ENCODE peak calls at places on chromosomes 5 and 9, in five cellular contexts. M is A549, R is uterus, I is left ventricle myocardium inferior, W is lower lobe of right lung. D is an unnamed sample. For H3K9me3, the result is how much of the 10 kb centered on the place peaks cover.

GRCh38 chr5:179805529-179806249 is 977 bp downstream of the MGAT4B start:
- DNase-seq in M (no peak), R (peak), I (no peak), W (peak), D (no peak)

GRCh38 chr5:94901071-94901979 is 282.9 kb downstream of the SLF1 start:
- DNase-seq in M (no peak), R (no peak), I (no peak), W (no peak), D (no peak)

GRCh38 chr5:71757590-71758543 is 38.8 kb downstream of the CARTPT start:
- DNase-seq in M (peak), R (peak), I (peak), W (no peak), D (peak)

GRCh38 chr5:159921721-159922120 is 5.4 kb downstream of the ADRA1B start:
- DNase-seq in M (no peak), R (no peak), I (no peak), W (no peak), D (no peak)

GRCh38 chr9:130541533-130541932 is 37.8 kb upstream of the FUBP3 start:
- DNase-seq in M (no peak), R (no peak), I (no peak), W (no peak), D (no peak)

GRCh38 chr9:126204708-126205225 is 121.9 kb upstream of the MVB12B start:
- DNase-seq in M (no peak), R (no peak), I (no peak), W (no peak), D (no peak)

GRCh38 chr9:27540537-27540936 is 10.9 kb upstream of the MOB3B start:
- DNase-seq in M (no peak), R (no peak), I (no peak), W (no peak), D (no peak)

GRCh38 chr9:122374885-122375420 is 4.1 kb downstream of the PTGS1 start:
- DNase-seq in M (no peak), R (peak), I (peak), W (peak), D (no peak)

GRCh38 chr9:111179577-111179976 is 141.3 kb upstream of the LPAR1 start:
- DNase-seq in M (no peak), R (no peak), I (peak), W (no peak), D (no peak)

DNA sequence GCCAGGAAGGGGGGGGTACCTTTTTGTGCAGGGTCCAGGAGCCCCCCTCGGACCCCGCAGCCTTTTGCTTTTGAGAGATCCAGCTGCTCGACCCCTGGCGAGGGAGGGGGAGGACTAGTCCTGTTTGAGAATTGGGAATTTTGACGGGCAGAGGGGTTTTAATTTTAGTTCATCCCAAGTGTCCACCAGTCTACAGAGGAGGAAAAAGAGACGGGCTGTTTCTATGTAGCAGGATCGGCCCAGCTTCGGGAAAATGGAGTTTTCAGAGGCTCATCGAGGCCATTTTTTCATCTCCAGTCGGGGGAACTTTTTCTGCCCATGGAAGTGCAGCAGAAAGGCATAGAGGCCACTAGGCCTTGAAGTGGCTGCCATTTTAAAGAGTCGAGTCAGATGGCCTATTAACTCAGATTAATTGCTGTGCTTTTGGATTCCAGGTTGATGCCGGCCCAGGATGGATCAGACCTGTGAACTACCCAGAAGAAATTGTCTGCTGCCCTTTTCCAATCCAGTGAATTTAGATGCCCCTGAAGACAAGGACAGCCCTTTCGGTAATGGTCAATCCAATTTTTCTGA is 1.2 kb downstream of the NSD1 start:
- DNase-seq in M (no peak), R (no peak), I (no peak), W (no peak), D (no peak)
- H3K27ac ChIP-seq in M (peak), R (peak), I (peak), W (peak), D (peak)

DNA sequence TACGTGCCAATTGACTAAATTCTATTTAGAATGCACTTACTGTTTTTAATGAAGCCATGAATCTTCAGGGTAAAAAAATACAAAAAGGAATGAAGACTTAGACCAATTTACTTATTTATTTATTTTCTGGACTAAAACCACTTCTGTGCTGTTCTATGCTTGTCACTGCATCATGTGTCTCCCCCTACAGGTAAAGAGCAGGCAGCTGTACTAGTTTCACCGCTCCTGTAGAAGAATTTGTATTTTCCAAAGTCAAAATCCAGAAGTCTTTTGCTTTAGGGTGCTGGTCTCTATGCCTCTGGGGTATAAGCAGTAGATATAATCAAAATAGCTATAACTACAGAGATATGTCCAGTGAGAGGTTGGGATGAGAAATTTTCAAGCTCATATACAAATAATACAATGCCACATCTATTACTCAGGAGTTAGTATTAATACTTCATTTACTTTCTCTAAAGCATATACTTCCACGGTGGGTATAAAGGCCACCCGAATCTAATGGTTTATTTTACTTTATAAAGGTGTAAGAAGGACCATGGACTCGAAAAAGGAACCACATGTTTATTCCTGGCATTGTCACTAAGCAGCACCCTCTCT is 591.5 kb downstream of the RAB3C start:
- DNase-seq in M (peak), R (no peak), I (no peak), W (no peak), D (no peak)
- TF ChIP-seq CTCF in M (peak), R (peak), I (peak), W (peak), D (peak)

DNA sequence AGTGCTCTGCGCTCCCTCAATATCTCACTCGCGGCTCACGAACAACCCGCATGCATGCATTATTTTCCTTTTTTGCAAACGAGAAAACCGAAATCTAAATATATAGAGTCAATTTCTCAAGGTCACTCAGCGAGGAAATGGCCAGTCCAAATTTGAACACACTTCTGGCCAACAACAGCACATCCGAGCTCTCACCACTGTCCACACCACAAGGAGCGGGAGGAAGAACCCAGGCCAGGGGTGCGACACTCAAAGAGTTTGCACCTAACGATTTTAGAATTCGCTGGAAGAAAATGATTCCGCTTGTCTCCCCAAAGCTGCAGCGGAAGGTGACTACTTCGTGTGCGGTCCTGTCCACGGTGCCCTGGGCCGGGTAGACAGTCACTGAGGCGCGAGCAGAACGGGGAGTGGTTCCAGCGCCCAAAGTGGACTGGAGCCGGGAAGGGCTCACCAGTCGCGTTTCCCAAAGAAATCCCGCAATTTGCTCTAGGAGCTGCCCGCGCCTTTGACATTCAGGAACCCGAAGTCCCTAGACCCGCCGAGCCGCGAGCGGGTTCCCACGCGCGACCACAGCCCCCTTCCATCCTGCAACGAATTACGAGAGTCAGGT is 1.1 kb upstream of the TLX3 start:
- DNase-seq in M (no peak), R (no peak), I (no peak), W (no peak), D (no peak)
- H3K9me3 ChIP-seq in M (under half), R (under half), I (under half), W (under half), D (under half)

GRCh38 chr5:118590806-118591205 is 397.5 kb downstream of the DTWD2 start:
- DNase-seq in M (no peak), R (no peak), I (no peak), W (no peak), D (no peak)

GRCh38 chr5:118597448-118597847 is 390.9 kb downstream of the DTWD2 start:
- DNase-seq in M (no peak), R (no peak), I (no peak), W (no peak), D (no peak)

GRCh38 chr5:118596255-118596654 is 392.1 kb downstream of the DTWD2 start:
- DNase-seq in M (no peak), R (no peak), I (no peak), W (no peak), D (no peak)

GRCh38 chr5:118592234-118592633 is 396.1 kb downstream of the DTWD2 start:
- DNase-seq in M (no peak), R (no peak), I (no peak), W (no peak), D (no peak)

DNA sequence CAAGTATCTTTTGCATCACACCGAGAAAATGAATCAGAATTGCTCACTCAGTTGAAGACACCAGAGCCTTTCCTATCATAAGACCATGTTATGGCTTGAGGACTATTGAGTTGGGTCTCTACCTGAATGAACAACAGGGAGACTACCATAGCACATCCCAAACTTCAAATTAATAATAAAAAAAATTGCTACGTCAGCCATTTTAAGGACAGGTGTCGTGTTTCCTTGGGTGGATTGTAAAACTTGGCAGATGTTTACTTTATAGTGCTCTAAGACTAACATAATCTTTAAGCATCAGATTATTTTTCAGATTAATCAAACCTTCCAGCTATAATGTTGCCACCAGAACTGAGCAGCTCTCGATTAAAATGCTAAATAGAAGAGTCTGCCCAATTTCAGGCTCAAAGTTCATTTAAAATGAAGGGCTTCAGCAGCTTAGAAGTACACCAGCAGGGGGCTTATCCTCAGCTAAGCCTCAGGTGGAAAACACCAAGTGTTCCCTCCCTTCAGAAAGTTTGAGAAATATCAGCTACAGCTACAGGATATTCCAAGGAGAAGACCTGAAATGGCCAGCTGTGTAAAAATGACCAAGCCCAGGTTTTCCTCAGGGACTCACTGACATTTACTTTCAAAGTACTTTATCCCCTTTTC is 395.5 kb downstream of the DTWD2 start:
- DNase-seq in M (no peak), R (no peak), I (no peak), W (no peak), D (no peak)
- H3K27ac ChIP-seq in M (no peak), R (no peak), I (no peak), W (no peak), D (no peak)

D was measured in CD4-positive, alpha-beta T cell.